ENCODE peak calls at places on chromosomes 4 and X, in ten cellular contexts. C is upper lobe of left lung; M is iPS-NIHi11; W is aorta; B is mesenteric fat pad; X is stimulated activated CD8-positive, alpha-beta memory T cell treated with anti-CD3 and anti-CD28 coated beads, Interleukin-7, amount 100 ng/mL, for 1 hour; R is GM10248; U is germinal center; N is EH; Z is heart left ventricle. J is an unnamed sample.

GRCh38 chr4:7821245-7822165 is 118.2 kb downstream of the AFAP1 start:
- DNase-seq in B (peak; percentile 51), M (no peak), X (no peak), C (no peak), W (no peak), Z (peak; percentile 31), N (no peak), R (no peak), U (no peak), J (no peak)

GRCh38 chr4:80463509-80463908 is 128.0 kb downstream of the CFAP299 start:
- DNase-seq in B (no peak), X (no peak), M (no peak), N (no peak), W (no peak), Z (no peak), R (no peak), U (no peak), C (no peak), J (no peak)

GRCh38 chr4:176792348-176793059 is at the start of gene VEGFC:
- DNase-seq in M (peak; percentile 82), N (peak; percentile 87), B (peak; percentile 89), W (peak; percentile 85), U (peak; percentile 27), Z (peak; percentile 56), R (peak; percentile 48), C (peak; percentile 51), X (no peak), J (peak; percentile 68)

GRCh38 chr4:24475756-24476155 is 108.6 kb downstream of the DHX15 start:
- DNase-seq in U (no peak), W (no peak), C (no peak), R (no peak), M (peak; percentile 17), Z (no peak), N (no peak), X (no peak), B (no peak), J (no peak)

GRCh38 chr4:176339936-176340761 is 20.4 kb downstream of the SPCS3 start:
- DNase-seq in Z (no peak), N (peak; percentile 24), X (no peak), C (no peak), B (no peak), M (no peak), U (no peak), W (no peak), R (no peak), J (no peak)

GRCh38 chr4:41890085-41890484 is 45.1 kb upstream of the TMEM33 start:
- DNase-seq in Z (no peak), U (no peak), N (peak; percentile 9), C (no peak), R (no peak), W (no peak), X (no peak), B (no peak), M (no peak), J (no peak)

GRCh38 chrX:123698979-123699378 is 33.9 kb downstream of the THOC2 start:
- DNase-seq in N (peak; percentile 8), W (no peak), U (no peak), C (no peak), Z (no peak), B (no peak), R (no peak), M (no peak), X (no peak), J (no peak)

GRCh38 chr4:3387943-3388348 is 53.8 kb upstream of the HGFAC start:
- DNase-seq in M (peak; percentile 32), N (peak; percentile 90), C (peak; percentile 88), X (no peak), W (peak; percentile 92), Z (peak; percentile 96), B (peak; percentile 91), U (peak; percentile 40), R (no peak), J (peak; percentile 89)